ENCODE peak calls at places on chromosomes 6 and 20, in four cellular contexts. U is stomach, E is transverse colon, Y is HepG2. W is an unnamed sample.
A peak's percentile ranks its signal among the peaks of the same experiment; 100 is the strongest.

GRCh38 chr6:100475554-100476325 is 11.0 kb upstream of the SIM1 start:
- DNase-seq in U (no peak), E (no peak), Y (no peak), W (no peak)

GRCh38 chr6:27066802-27067201 is 180.7 kb upstream of the PRSS16 start:
- DNase-seq in U (no peak), E (no peak), Y (peak; percentile 16), W (no peak)

GRCh38 chr6:88124925-88125557 is 41.1 kb downstream of the CNR1 start:
- DNase-seq in U (no peak), E (no peak), Y (no peak), W (no peak)

GRCh38 chr6:97133071-97133470 is 149.9 kb downstream of the MMS22L start:
- DNase-seq in U (no peak), E (no peak), Y (no peak), W (no peak)

GRCh38 chr6:64691069-64691468 is 1016.0 kb downstream of the EYS start:
- DNase-seq in U (no peak), E (no peak), Y (no peak), W (no peak)

GRCh38 chr6:164069352-164070022 is 655.0 kb downstream of the QKI start:
- DNase-seq in U (no peak), E (no peak), Y (no peak), W (peak; percentile 21)

GRCh38 chr6:105781905-105782304 is 304.2 kb upstream of the PRDM1 start:
- DNase-seq in U (no peak), E (no peak), Y (no peak), W (no peak)

GRCh38 chr6:151630991-151631655 is 137.3 kb downstream of the CCDC170 start:
- DNase-seq in U (no peak), E (no peak), Y (no peak), W (no peak)

DNA sequence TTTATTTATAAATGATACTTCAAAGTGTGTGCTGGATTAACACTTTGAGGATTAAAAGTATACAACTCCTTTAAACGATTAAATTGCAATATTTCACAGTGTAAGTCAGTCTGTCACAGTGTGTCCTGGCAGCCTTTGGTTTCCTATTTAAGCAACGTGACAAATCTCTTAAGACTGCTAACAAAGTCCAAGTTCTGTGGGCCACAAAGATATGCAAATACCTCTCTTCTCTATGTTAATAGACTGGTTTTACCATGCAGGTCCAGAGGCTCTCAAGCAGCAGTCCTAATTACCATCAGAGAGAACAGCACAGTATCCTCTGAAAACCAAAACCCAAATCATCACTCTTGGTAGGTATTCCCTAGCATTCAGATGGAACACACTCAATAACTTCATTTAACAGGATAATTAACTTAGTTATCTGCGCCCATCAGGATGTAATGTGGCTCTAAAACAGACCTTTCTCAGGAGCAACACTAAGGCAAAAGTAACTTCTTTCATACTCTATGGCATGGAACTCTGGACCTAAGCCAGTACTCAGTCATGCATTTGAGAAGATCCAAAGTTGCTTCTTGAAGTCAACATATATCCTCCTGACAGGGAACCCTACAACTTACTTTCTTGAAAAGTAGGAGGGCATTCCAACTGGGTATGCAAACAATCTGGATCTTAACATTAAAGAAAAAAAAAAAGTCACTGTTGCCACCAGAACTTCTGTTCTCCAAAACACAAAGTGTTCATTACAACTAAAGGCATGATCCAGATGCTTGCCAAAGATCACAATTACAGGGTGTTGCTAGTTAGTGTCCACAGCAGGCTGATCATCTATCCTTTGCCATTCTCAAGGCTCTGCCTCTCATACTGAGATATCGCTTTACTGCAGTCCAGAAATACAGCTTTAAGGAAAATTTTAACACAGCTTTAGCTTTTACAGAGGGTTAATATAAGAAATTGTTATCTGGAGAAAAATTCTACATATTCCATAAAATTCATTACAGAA is 53.2 kb downstream of the MAN1A1 start:
- DNase-seq in U (no peak), E (no peak), Y (no peak), W (no peak)
- H3K4me3 ChIP-seq in U (no peak overlapping the region), E (no peak overlapping the region), Y (no peak overlapping the region), W (no peak overlapping the region)

GRCh38 chr6:155181498-155181897 is 82.3 kb upstream of the CLDN20 start:
- DNase-seq in U (no peak), E (no peak), Y (peak; percentile 13), W (no peak)
- TF ChIP-seq POLR2A in U (no peak), E (no peak), Y (no peak), W (no peak)

DNA sequence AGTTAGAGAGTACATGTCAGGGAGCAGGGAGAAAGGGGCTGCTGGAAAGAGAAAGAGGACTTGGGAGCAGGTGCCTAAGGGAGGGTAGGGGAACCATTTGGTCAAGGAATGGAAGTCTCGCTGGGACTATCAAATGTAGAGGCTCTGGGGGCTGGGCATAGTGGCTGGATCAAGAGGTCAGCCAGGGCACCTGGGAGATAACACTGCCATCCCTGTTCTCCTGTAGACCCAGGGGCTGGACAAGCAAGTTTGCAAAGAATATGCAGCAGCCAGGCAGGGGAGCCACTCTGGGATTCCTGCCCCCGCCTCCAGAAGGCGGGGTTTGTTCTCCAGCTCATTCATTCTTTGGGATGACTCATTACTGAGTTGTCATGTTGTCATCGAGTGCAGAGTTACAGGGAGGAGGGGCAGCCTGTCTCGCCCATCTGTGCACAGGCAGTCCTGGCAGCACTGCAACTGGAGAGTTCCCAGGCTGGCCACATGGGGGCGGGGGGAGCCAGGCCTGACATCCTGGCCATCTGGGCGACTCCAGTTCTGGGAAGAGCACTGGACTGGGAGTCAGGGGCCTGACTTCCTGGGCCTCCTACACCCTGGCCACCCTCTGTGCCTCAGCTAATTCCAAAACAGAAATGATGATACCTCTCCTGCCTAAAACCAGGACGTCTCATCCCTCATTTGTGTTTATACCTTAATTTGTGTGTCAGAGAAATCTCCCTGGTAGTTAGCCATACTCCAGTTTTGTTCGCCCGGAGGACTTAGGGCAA is 28.2 kb upstream of the ZFAND3 start:
- DNase-seq in U (peak; percentile 88), E (peak; percentile 91), Y (peak; percentile 98), W (peak; percentile 88)
- TF ChIP-seq POLR2AphosphoS5 in U (peak; percentile 49), E (peak; percentile 43), Y (no peak), W (peak; percentile 41)

GRCh38 chr20:53829086-53829703 is 235.6 kb upstream of the ZNF217 start:
- DNase-seq in U (no peak), E (no peak), Y (no peak), W (no peak)
- H3K4me3 ChIP-seq in U (peak overlapping the region; percentile 19), E (no peak overlapping the region), Y (no peak overlapping the region), W (peak overlapping the region; percentile 34)

DNA sequence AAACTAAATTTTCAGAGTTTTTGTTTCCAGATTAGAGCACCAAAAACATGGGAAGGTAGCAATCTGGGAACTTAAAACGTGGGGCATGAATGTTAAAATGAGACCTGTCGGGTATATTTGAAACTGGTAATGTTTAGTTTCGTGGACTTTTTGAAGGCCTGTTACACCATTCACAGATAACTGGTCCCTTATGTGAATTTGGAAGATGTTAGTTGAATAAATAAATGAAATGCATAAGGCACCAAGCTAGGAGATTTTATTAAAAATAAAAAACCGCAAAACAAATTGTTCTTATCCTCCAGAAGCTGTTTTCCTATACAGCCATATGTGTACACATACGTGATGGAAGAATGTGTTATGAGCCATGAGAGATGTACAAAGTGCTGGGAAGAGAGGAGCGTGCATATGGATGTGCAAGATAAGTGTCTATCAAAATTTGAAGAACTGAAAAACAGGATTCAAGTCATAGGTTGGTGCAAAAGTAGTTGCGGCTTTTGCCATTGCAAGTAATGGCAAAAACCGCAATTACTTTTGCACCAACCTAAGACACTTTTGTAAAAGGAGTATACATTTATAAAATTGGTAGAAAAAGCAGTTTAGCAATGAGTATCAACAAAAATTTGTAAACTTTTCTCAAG is 700 bp upstream of the MCUR1 start:
- DNase-seq in U (no peak), E (no peak), Y (no peak), W (no peak)
- TF ChIP-seq POLR2A in U (no peak), E (no peak), Y (no peak), W (no peak)

W was measured in breast epithelium.